ENCODE peak calls at places on chromosomes 16 and 17, in six cellular contexts. H is HCT116, J is K562, R is spleen, N is sigmoid colon, D is H1. M is an unnamed sample.

GRCh38 chr16:78240459-78241222 is 141.2 kb downstream of the WWOX start:
- DNase-seq in H (no peak), N (no peak), D (no peak), R (no peak), J (peak), M (no peak)

GRCh38 chr16:27748868-27749546 is 199.1 kb downstream of the KATNIP start:
- DNase-seq in R (no peak), J (peak), H (peak), N (no peak), D (peak), M (no peak)

GRCh38 chr16:77157773-77158172 is 33.2 kb upstream of the MON1B start:
- DNase-seq in J (no peak), H (no peak), N (no peak), R (no peak), D (no peak), M (no peak)

GRCh38 chr17:30565073-30565935 is 88.1 kb downstream of the GOSR1 start:
- DNase-seq in N (no peak), H (no peak), D (peak), J (no peak), R (no peak), M (no peak)

GRCh38 chr17:43627657-43628650 is 33.8 kb downstream of the MEOX1 start:
- DNase-seq in H (no peak), D (no peak), N (no peak), J (no peak), R (no peak), M (no peak)

GRCh38 chr17:35540589-35541404 is 3.3 kb upstream of the SLFN12L start:
- DNase-seq in H (no peak), R (peak), D (no peak), J (peak), N (peak), M (no peak)

GRCh38 chr17:70829876-70830275 is 660.5 kb downstream of the KCNJ2 start:
- DNase-seq in R (no peak), N (no peak), D (no peak), H (no peak), J (no peak), M (no peak)

GRCh38 chr16:48546774-48547173 is 63.2 kb downstream of the N4BP1 start:
- DNase-seq in H (no peak), N (no peak), D (no peak), J (no peak), R (no peak), M (no peak)

GRCh38 chr17:7844292-7845154 is 10.3 kb upstream of the TMEM88 start:
- DNase-seq in N (peak), D (no peak), R (peak), J (peak), H (peak), M (peak)

GRCh38 chr17:8041249-8041928 is 2.5 kb downstream of the ALOX15B start:
- DNase-seq in J (peak), N (no peak), H (peak), R (no peak), D (no peak), M (peak)

GRCh38 chr17:30600830-30601494 is 123.8 kb downstream of the GOSR1 start:
- DNase-seq in J (no peak), N (no peak), H (no peak), R (no peak), D (no peak), M (no peak)

GRCh38 chr17:74579910-74580309 is 12.2 kb downstream of the CD300LD start:
- DNase-seq in N (no peak), R (no peak), H (no peak), D (no peak), J (no peak), M (no peak)

GRCh38 chr17:17892009-17892408 is 55.2 kb upstream of the SREBF1 start:
- DNase-seq in D (no peak), R (no peak), H (no peak), J (no peak), N (no peak), M (no peak)

GRCh38 chr16:10345629-10346028 is 40.2 kb upstream of the ATF7IP2 start:
- DNase-seq in H (no peak), R (no peak), D (no peak), N (no peak), J (no peak), M (no peak)
- TF ChIP-seq POLR2AphosphoS5 in H (no peak), R (no peak), D (no peak), N (no peak), J (no peak), M (no peak)

DNA sequence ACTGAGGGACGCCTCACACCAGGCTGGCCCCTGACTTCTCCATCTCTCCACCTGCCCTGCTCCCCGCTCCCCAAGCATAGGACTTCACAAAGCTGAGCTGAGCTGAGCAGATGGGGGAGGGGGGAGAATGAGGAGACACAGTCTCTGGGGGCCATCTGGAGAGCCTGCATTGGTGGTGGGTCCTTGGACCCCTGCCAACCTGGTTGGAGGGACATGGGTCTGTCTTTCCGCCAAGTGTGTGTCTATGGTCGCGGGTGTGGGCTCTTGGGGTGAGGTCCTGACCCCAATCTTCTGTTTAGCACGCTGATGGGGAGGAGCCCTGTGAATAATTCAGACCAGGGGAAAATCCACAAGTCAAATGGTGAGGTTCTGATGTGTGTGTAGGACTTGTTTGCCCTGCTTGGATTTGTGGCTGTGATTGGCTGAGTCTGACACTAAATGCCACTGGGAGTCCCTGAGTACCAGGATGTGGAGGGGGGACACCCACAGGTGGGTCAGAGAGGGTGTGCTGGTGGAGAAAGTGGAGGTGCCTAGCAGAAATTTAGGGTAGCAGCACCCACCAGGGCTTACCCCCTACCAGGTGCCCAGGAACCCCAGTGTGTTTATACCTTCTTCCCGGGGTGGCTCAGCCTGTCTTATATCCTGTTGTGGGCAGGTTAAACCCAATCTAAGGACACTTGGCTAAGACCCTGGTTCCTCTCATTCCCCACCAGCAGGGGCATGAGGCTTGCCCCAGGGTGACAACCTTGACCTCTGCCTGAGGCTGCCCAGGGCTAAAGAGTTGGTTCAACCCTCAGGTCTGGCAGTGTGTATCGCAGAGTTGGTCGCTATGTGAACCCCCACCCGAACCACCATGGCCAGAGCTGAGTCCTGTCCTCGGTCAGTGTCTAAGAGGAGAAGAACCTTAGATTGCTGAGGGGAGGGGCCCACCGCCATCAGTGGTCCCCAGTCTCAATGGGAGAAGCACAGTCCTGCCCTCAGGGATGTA is 2.1 kb downstream of the FMNL1 start:
- DNase-seq in H (no peak), D (no peak), R (peak), J (no peak), N (no peak), M (no peak)
- H3K27ac ChIP-seq in H (no peak), D (no peak), R (peak), J (peak), N (peak), M (peak)

DNA sequence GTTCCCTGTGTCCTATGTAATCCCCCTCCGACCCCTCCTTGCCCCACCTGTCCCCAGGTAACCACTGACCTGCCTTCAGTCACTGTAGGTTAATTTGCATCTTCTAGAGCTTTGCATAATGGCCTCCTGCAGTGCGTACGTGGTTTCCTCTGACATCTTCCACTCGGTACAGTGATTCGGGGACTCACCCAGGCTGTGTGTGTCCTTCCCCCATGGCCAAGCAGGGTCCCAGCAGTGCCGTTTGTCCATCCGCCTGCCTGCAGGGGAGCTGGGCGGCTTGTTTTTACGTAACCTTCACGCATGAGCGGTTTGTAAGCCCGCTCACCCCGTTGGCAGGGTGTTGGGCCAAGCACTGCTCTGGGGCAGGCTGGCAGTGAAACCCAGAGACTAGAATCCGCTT is 7.9 kb downstream of the MAPK8IP3 start:
- DNase-seq in R (peak), D (no peak), H (no peak), J (no peak), N (no peak), M (no peak)
- H3K4me3 ChIP-seq in R (no peak), D (no peak), H (no peak), J (no peak), N (no peak), M (no peak)

DNA sequence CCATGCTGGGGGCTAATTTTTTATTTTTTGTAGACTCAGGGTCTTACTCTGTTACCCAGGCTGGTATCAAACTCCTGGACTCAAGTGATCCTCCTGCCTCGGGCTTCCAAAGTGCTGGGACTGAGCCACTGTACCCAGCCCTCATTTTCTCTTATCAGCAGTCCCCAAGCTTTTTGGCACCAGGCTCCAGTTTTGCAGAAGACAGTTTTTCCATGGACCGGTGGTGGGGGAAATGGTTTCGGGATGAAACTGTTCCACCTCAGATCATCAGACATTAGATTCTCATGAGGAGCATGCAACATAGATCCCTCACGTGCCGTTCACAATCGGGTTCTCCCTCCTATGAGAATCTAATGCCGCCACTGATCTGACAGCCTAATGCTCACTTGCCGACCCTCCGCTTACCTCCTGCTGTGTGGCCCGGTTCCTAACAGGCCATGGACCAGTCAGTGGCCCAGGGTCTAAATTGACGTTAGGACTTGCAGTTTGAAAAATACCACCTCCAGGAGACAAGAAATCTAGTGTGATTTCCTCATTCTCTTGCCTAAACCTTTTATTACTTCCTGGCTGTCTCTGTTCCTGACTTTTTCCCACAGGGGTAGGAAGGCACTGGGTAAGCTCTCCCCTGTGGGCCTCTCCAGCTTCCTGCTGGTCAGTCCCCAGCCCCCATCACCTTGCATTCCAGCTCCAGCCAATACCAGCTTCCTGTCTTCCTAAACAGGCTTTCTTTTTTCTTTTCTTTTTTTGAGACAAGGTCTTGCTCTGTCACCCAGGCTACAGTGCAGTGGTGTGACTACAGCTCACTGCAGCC is 9.3 kb upstream of the CNP start:
- DNase-seq in H (no peak), D (no peak), J (peak), N (no peak), R (no peak), M (no peak)
- TF ChIP-seq POLR2AphosphoS5 in H (no peak), D (no peak), J (no peak), N (no peak), R (no peak), M (no peak)

DNA sequence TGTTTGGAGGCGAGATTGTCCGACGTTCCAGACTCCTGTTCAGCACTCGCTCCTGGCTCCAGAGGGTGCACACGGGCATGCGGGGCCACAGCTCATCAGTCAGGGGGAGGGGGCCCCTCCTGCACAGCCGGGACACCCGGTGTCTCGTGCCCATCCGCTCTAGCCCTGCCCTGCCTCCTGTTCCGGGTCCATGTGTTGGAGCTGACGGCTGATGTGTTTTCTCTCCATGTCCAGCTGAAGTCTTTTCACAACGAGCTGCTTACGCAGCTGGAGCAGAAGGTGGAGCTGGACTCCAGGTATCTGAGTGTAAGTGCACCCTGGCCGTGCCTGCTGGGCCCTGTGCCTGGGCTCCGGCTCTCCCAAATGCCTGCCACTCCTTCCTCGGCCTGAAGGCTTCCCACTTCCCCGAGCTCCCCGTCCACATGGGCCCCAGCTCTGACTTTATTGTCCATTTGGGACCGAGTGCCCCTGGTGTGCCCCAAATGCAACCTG is 50.5 kb downstream of the BAIAP2 start:
- DNase-seq in D (no peak), N (no peak), R (no peak), J (no peak), H (no peak), M (no peak)
- H3K27ac ChIP-seq in D (no peak), N (no peak), R (no peak), J (no peak), H (no peak), M (peak)

GRCh38 chr16:89613954-89614459 is 565 bp downstream of the DPEP1 start:
- DNase-seq in H (no peak), J (no peak), N (no peak), D (no peak), R (no peak), M (no peak)
- H3K4me3 ChIP-seq in H (no peak), J (no peak), N (no peak), D (no peak), R (no peak), M (no peak)

M was measured in suprapubic skin.